ENCODE peak calls at places on chromosomes 4 and X, in four cellular contexts. X is MM.1S; I is thoracic aorta; H is CD8-positive, alpha-beta T cell. P is an unnamed sample. For H3K4me1, the result is how much of the 10 kb centered on the place peaks cover.

GRCh38 chr4:14196141-14196540 is 568.6 kb upstream of the BOD1L1 start:
- DNase-seq in I (no peak), H (no peak), X (peak), P (no peak)

GRCh38 chr4:123046096-123046495 is 123.7 kb upstream of the NUDT6 start:
- DNase-seq in I (no peak), H (no peak), X (no peak), P (no peak)

GRCh38 chr4:40182979-40183378 is 13.9 kb upstream of the RHOH start:
- DNase-seq in I (no peak), H (no peak), X (no peak), P (no peak)

GRCh38 chr4:82354788-82355187 is 19.0 kb downstream of the HNRNPD start:
- DNase-seq in I (no peak), X (no peak), H (no peak), P (no peak)

GRCh38 chrX:67544281-67544680 is 460 bp downstream of the AR start:
- DNase-seq in I (no peak), H (no peak), X (peak), P (no peak)

GRCh38 chr4:53281438-53281837 is 84.4 kb downstream of the SCFD2 start:
- DNase-seq in I (no peak), X (no peak), H (no peak), P (no peak)

GRCh38 chr4:111475696-111476095 is 669.6 kb upstream of the FAM241A start:
- DNase-seq in I (no peak), X (no peak), H (no peak), P (no peak)

GRCh38 chr4:122798101-122798500 is 28.5 kb upstream of the FGF2 start:
- DNase-seq in H (no peak), I (no peak), X (peak), P (no peak)

GRCh38 chrX:7614616-7615015 is 228.4 kb upstream of the VCX start:
- DNase-seq in H (no peak), I (no peak), X (peak), P (no peak)

GRCh38 chrX:126670258-126670657 is 117.6 kb upstream of the DCAF12L1 start:
- DNase-seq in H (no peak), X (no peak), I (no peak), P (no peak)

GRCh38 chr4:34105311-34105710 is 2139.0 kb downstream of the ARAP2 start:
- DNase-seq in X (no peak), H (no peak), I (no peak), P (no peak)

GRCh38 chrX:13055486-13055885 is 11.1 kb upstream of the FAM9C start:
- DNase-seq in X (no peak), I (no peak), H (no peak), P (no peak)

GRCh38 chr4:118834960-118835895 is 698 bp downstream of the SEC24D start:
- DNase-seq in I (peak), H (peak), X (peak), P (peak)

GRCh38 chrX:48558270-48558669 is 16.0 kb upstream of the RBM3 start:
- DNase-seq in X (no peak), I (no peak), H (no peak), P (no peak)

DNA sequence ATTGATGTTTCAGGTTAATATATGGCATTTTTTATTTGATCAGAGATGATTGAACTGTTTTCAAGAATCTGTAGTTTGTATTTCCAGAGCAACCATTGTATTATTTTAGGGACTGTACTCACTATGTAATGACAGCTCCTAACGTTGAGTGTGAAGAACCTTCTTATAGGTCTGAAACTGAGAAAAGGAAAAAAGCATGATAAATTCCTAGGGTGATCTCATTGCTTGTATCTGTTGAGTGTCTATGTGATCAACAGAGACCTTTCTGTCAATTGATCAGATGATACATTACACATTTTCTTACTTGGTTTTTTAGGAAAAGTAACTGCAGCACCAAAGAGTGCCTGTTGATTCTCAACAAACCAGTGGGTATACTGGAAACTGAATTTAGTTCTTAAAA is 40.2 kb downstream of the SEC24B start:
- DNase-seq in X (no peak), I (no peak), H (no peak), P (no peak)
- H3K4me1 ChIP-seq in X (under half), I (under half), H (under half), P (under half)

GRCh38 chr4:2402941-2403340 is 15.5 kb downstream of the ZFYVE28 start:
- DNase-seq in X (no peak), I (no peak), H (no peak), P (no peak)
- H3K4me3 ChIP-seq in X (no peak), I (no peak), H (peak), P (no peak)

GRCh38 chr4:56505269-56506109 is at the start of gene ARL9:
- DNase-seq in X (no peak), I (peak), H (peak), P (peak)

GRCh38 chr4:56511098-56511497 is 5.5 kb downstream of the ARL9 start:
- DNase-seq in I (no peak), H (no peak), X (no peak), P (no peak)

GRCh38 chr4:56512166-56512565 is 6.6 kb downstream of the ARL9 start:
- DNase-seq in I (no peak), X (no peak), H (no peak), P (no peak)

GRCh38 chr4:56506110-56506705 is 617 bp downstream of the ARL9 start:
- DNase-seq in X (no peak), H (no peak), I (no peak), P (no peak)
- H3K27ac ChIP-seq in X (no peak), H (peak), I (no peak), P (no peak)

DNA sequence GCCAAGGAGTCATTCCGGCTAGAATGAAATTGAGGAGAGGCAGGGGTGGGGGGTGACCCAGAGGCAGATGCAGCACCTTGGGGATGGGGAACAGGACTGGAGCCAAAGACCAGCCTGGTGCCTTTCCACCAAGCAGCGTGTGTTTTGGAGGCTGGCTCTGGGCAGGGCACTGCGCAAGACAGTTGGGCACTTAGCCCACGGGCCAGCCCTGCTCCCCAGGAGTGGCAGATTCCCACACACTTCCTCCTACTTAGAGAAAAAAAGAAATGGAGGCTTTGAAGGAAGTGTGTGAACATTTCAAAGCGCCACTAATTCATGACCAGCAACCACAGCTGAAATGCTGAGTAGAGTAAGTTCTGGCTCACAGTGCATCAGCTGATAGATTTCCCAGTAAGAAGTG is 54.9 kb upstream of the LGI2 start:
- DNase-seq in I (no peak), X (no peak), H (no peak), P (no peak)
- H3K4me1 ChIP-seq in I (under half), X (under half), H (under half), P (under half)

DNA sequence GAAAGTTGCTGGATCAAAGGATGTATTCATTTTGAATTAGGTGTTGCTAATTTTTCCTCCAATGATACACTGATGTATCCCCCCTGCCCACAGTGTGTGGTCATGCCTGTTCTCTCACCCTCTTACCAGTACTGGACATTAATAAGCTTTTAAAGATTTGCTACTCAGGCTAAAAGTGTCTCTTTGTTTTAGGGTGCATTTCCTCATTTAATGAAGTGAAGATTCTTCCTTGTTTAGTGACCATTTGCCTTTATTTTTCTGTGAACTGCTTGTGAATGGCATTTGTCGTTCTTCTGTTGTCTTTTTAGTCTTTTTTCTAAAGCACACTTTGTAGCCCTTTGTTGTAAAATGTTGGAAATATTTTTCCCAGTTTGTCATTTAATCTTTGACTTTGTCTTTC is 5.0 kb downstream of the MSMO1 start:
- DNase-seq in H (no peak), I (no peak), X (no peak), P (no peak)
- H3K4me3 ChIP-seq in H (no peak), I (no peak), X (no peak), P (no peak)

DNA sequence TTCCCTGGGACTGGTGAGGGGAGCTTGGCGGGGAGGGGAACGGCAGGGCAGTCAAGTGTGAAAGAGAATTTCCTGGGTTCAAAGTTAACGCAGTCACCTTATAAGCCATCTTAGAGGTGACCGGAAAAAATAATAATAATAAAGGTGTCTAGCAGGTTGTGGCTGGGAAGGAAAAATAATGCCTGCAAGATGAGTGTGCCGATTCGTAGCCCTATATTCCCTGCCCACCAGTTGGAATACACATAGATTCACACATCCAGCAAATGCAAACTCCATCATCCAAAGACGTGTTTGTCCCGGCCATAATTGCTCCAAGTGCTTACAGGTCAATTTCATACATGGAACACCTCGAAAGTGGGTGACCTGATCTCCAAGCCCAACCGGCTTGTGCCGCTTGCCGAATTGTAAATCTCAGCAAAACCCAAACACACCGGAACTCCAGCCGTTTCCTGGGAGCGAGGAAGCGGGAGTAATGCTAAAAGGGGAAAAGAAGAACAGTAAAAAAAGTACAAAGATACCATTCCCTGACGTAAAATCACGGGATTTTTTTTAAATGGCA is 1.3 kb upstream of the FAT1 start:
- DNase-seq in I (no peak), H (no peak), X (peak), P (no peak)
- H3K27ac ChIP-seq in I (peak), H (no peak), X (peak), P (no peak)

GRCh38 chr4:7714176-7714575 is 225.5 kb downstream of the AFAP1 start:
- DNase-seq in H (no peak), I (no peak), X (no peak), P (no peak)
- H3K4me1 ChIP-seq in H (under half), I (under half), X (under half), P (under half)

GRCh38 chr4:103934178-103934789 is 214.5 kb upstream of the TACR3 start:
- DNase-seq in X (peak), H (no peak), I (no peak), P (no peak)
- H3K4me3 ChIP-seq in X (no peak), H (no peak), I (no peak), P (no peak)

GRCh38 chr4:129231907-129232626 is 136.1 kb downstream of the C4orf33 start:
- DNase-seq in H (no peak), I (no peak), X (no peak), P (no peak)

GRCh38 chr4:129232627-129233337 is 136.8 kb downstream of the C4orf33 start:
- DNase-seq in H (no peak), I (no peak), X (no peak), P (no peak)

GRCh38 chr4:129239088-129239487 is 143.1 kb downstream of the C4orf33 start:
- DNase-seq in I (no peak), X (no peak), H (no peak), P (no peak)

GRCh38 chr4:129233691-129234090 is 137.7 kb downstream of the C4orf33 start:
- DNase-seq in H (no peak), X (no peak), I (no peak), P (no peak)

DNA sequence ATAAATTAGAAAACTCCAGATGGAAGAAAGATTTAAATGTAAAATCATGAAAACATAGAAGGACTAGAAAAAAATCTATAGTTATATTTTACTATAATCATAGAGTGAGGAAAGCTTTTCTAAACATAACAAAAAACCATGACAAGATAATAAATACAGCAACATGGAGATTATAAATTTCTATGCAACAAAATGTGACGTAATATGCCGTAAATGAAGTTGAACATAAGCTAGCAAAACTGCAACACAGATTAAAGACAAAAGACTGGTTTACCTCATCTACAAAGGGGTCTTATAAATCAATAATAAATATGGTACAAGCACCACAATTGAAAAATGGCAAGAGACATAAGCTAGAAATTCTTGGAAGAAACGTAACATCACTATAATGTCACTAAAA is 140.4 kb downstream of the C4orf33 start:
- DNase-seq in I (no peak), H (no peak), X (no peak), P (no peak)
- H3K27ac ChIP-seq in I (no peak), H (no peak), X (no peak), P (no peak)

GRCh38 chr4:113941836-113942235 is 37.6 kb downstream of the ARSJ start:
- DNase-seq in I (no peak), H (no peak), X (no peak), P (no peak)
- H3K4me1 ChIP-seq in I (under half), H (under half), X (under half), P (under half)